ENCODE peak calls at places on chromosomes 2 and 18, in four cellular contexts. D is activated T-cell treated with anti-CD3 and anti-CD28 coated beads, Interleukin-2, amount 50 U/mL, for 4 hours; R is left cardiac atrium; Y is hippocampal formation. J is an unnamed sample.

GRCh38 chr2:138364554-138365162 is 136.9 kb upstream of the SPOPL start:
- DNase-seq in D (no peak), R (no peak), Y (no peak), J (no peak)

GRCh38 chr2:108616731-108617161 is 82.5 kb downstream of the LIMS1 start:
- DNase-seq in D (no peak), R (no peak), Y (no peak), J (no peak)

GRCh38 chr2:95020275-95021014 is 5.1 kb upstream of the MAL start:
- DNase-seq in D (no peak), R (no peak), Y (no peak), J (no peak)

GRCh38 chr2:139201516-139201915 is 421.3 kb upstream of the NXPH2 start:
- DNase-seq in D (no peak), R (no peak), Y (no peak), J (no peak)

GRCh38 chr2:199455533-199456382 is 2.0 kb downstream of the SATB2 start:
- DNase-seq in D (no peak), R (no peak), Y (no peak), J (no peak)

GRCh38 chr18:61556316-61556715 is 223.1 kb downstream of the CDH20 start:
- DNase-seq in D (no peak), R (no peak), Y (no peak), J (no peak)

GRCh38 chr2:20419007-20419576 is 27.8 kb upstream of the RHOB start:
- DNase-seq in D (no peak), R (peak), Y (no peak), J (no peak)

GRCh38 chr2:110943070-110943634 is 177.6 kb upstream of the BCL2L11 start:
- DNase-seq in D (no peak), R (no peak), Y (no peak), J (no peak)

GRCh38 chr2:36322108-36322507 is 33.5 kb upstream of the CRIM1 start:
- DNase-seq in D (no peak), R (no peak), Y (no peak), J (no peak)

GRCh38 chr2:109447251-109447661 is 166.5 kb downstream of the SEPTIN10 start:
- DNase-seq in D (no peak), R (no peak), Y (no peak), J (no peak)

GRCh38 chr2:101622210-101622609 is 75.3 kb upstream of the MAP4K4 start:
- DNase-seq in D (no peak), R (no peak), Y (no peak), J (no peak)

GRCh38 chr2:200305797-200306718 is at the start of gene SPATS2L:
- DNase-seq in D (peak), R (peak), Y (peak), J (peak)

GRCh38 chr2:171206422-171207115 is 45.9 kb upstream of the TLK1 start:
- DNase-seq in D (no peak), R (no peak), Y (no peak), J (no peak)

GRCh38 chr2:216583157-216583556 is 50.1 kb upstream of the IGFBP2 start:
- DNase-seq in D (no peak), R (no peak), Y (no peak), J (no peak)

GRCh38 chr2:207784898-207785297 is 15.2 kb upstream of the FZD5 start:
- DNase-seq in D (no peak), R (no peak), Y (no peak), J (no peak)

GRCh38 chr18:67599277-67599676 is 82.8 kb upstream of the DSEL start:
- DNase-seq in D (no peak), R (no peak), Y (no peak), J (no peak)

GRCh38 chr2:52414596-52414995 is 1353.0 kb upstream of the CHAC2 start:
- DNase-seq in D (no peak), R (no peak), Y (no peak), J (no peak)

GRCh38 chr18:60485207-60485606 is 112.6 kb upstream of the MC4R start:
- DNase-seq in D (no peak), R (no peak), Y (no peak), J (no peak)

GRCh38 chr2:44965684-44966083 is 24.2 kb downstream of the SIX3 start:
- DNase-seq in D (no peak), R (no peak), Y (no peak), J (no peak)

GRCh38 chr2:27489498-27490397 is at the start of gene IFT172:
- DNase-seq in D (peak), R (peak), Y (peak), J (peak)

GRCh38 chr2:11680181-11680900 is 10.3 kb upstream of the NTSR2 start:
- DNase-seq in D (no peak), R (no peak), Y (no peak), J (no peak)

GRCh38 chr2:165874445-165875039 is 79.0 kb downstream of the TTC21B start:
- DNase-seq in D (no peak), R (no peak), Y (no peak), J (peak)

GRCh38 chr18:45876131-45876530 is 50.7 kb downstream of the SIGLEC15 start:
- DNase-seq in D (no peak), R (no peak), Y (no peak), J (no peak)

GRCh38 chr2:135904590-135904989 is 28.3 kb upstream of the MCM6 start:
- DNase-seq in D (no peak), R (no peak), Y (no peak), J (no peak)

GRCh38 chr2:128867327-128867726 is 548.7 kb upstream of the HS6ST1 start:
- DNase-seq in D (no peak), R (no peak), Y (no peak), J (no peak)

GRCh38 chr2:27261241-27261925 is 1.5 kb downstream of the SLC30A3 start:
- DNase-seq in D (no peak), R (no peak), Y (no peak), J (no peak)

GRCh38 chr18:6210349-6211173 is 204.2 kb downstream of the L3MBTL4 start:
- DNase-seq in D (no peak), R (no peak), Y (no peak), J (no peak)